ENCODE peak calls at places on chromosomes 5 and 9, in eight cellular contexts. S is K562; B is H54; G is COR-L47; X is HuH-7; I is pancreas; N is neural progenitor cell; E is activated CD8-positive, alpha-beta memory T cell treated with anti-CD3 and anti-CD28 coated beads, Interleukin-2, amount 10 ng/mL, durations not matched to agents 7 days and 5 days. Z is an unnamed sample.

GRCh38 chr5:14945450-14945849 is 73.9 kb upstream of the ANKH start:
- DNase-seq in B (no peak), G (no peak), N (no peak), E (no peak), X (no peak), S (no peak), I (no peak), Z (no peak)

GRCh38 chr9:99919930-99920329 is 13.5 kb downstream of the STX17 start:
- DNase-seq in N (no peak), X (no peak), S (no peak), B (no peak), E (no peak), G (no peak), I (no peak), Z (peak)

GRCh38 chr5:43192558-43193170 is 639 bp downstream of the NIM1K start:
- DNase-seq in N (peak), S (no peak), G (peak), B (no peak), E (peak), I (peak), X (no peak), Z (peak)

GRCh38 chr5:149429839-149430721 is 51.0 kb upstream of the IL17B start:
- DNase-seq in S (peak), G (no peak), B (no peak), N (no peak), E (no peak), X (peak), I (no peak), Z (peak)

GRCh38 chr9:81632599-81632998 is 56.7 kb downstream of the TLE1 start:
- DNase-seq in G (no peak), S (no peak), E (no peak), X (no peak), B (no peak), N (no peak), I (no peak), Z (peak)

GRCh38 chr5:73948720-73949119 is 322.7 kb downstream of the ARHGEF28 start:
- DNase-seq in E (no peak), S (no peak), X (no peak), G (no peak), B (no peak), I (no peak), N (no peak), Z (no peak)

GRCh38 chr9:3495850-3496249 is 30.0 kb downstream of the RFX3 start:
- DNase-seq in E (no peak), I (no peak), X (no peak), S (no peak), B (no peak), N (no peak), G (no peak), Z (no peak)

GRCh38 chr5:176364765-176365662 is at the start of gene ARL10:
- DNase-seq in X (no peak), I (no peak), G (peak), E (peak), B (no peak), N (peak), S (no peak), Z (peak)

GRCh38 chr9:107480386-107480789 is 9.2 kb downstream of the KLF4 start:
- DNase-seq in E (no peak), X (no peak), B (peak), N (no peak), I (no peak), S (no peak), G (no peak), Z (no peak)

GRCh38 chr9:92657296-92658094 is 12.4 kb downstream of the IPPK start:
- DNase-seq in E (no peak), N (no peak), B (no peak), I (no peak), G (no peak), S (no peak), X (no peak), Z (peak)

GRCh38 chr9:137095664-137096517 is 9.1 kb downstream of the MAN1B1 start:
- DNase-seq in G (peak), I (no peak), S (peak), N (no peak), B (no peak), X (no peak), E (peak), Z (no peak)

GRCh38 chr5:43041131-43041668 is 1.1 kb upstream of the ANXA2R start:
- DNase-seq in G (peak), N (peak), E (peak), B (no peak), S (no peak), X (no peak), I (no peak), Z (no peak)

GRCh38 chr9:104280216-104280585 is 186.1 kb downstream of the SMC2 start:
- DNase-seq in B (no peak), I (no peak), G (no peak), S (no peak), E (no peak), X (no peak), N (no peak), Z (no peak)

GRCh38 chr5:15791274-15791673 is 291.3 kb downstream of the FBXL7 start:
- DNase-seq in G (no peak), I (no peak), S (no peak), E (no peak), X (no peak), N (no peak), B (no peak), Z (no peak)

GRCh38 chr5:72138943-72139467 is 31.7 kb downstream of the MAP1B start:
- DNase-seq in E (peak), G (no peak), I (no peak), X (no peak), B (peak), S (peak), N (no peak), Z (no peak)

Z was measured in mesendoderm.